ENCODE peak calls at places on chromosomes 1 and 21, in five cellular contexts. One of them, this sample, is unnamed.

GRCh38 chr21:38179504-38179900 is 77.3 kb upstream of the KCNJ15 start:
- DNase-seq in midbrain: no peak
- DNase-seq in fibroblast of mammary gland: peak
- DNase-seq in posterior cingulate gyrus: no peak
- DNase-seq in tibial nerve: no peak
- DNase-seq in this sample: no peak

GRCh38 chr1:227449051-227449450 is 114.3 kb upstream of the ZNF678 start:
- DNase-seq in tibial nerve: no peak
- DNase-seq in midbrain: no peak
- DNase-seq in fibroblast of mammary gland: peak
- DNase-seq in posterior cingulate gyrus: no peak
- DNase-seq in this sample: peak

GRCh38 chr21:43658769-43659135 is 536 bp downstream of the HSF2BP start:
- DNase-seq in tibial nerve: no peak
- DNase-seq in fibroblast of mammary gland: no peak
- DNase-seq in posterior cingulate gyrus: peak
- DNase-seq in midbrain: no peak
- DNase-seq in this sample: no peak

GRCh38 chr1:206575165-206575893 is 36.9 kb downstream of the EIF2D start:
- DNase-seq in midbrain: peak
- DNase-seq in posterior cingulate gyrus: no peak
- DNase-seq in tibial nerve: peak
- DNase-seq in fibroblast of mammary gland: peak
- DNase-seq in this sample: no peak

GRCh38 chr1:23478896-23479790 is 4.8 kb downstream of the ASAP3 start:
- DNase-seq in fibroblast of mammary gland: peak
- DNase-seq in midbrain: peak
- DNase-seq in posterior cingulate gyrus: no peak
- DNase-seq in tibial nerve: peak
- DNase-seq in this sample: no peak

GRCh38 chr1:67793562-67793961 is 39.7 kb downstream of the GNG12 start:
- DNase-seq in midbrain: no peak
- DNase-seq in fibroblast of mammary gland: peak
- DNase-seq in posterior cingulate gyrus: no peak
- DNase-seq in tibial nerve: no peak
- DNase-seq in this sample: no peak

GRCh38 chr21:45381865-45382697 is 22.9 kb upstream of the COL18A1 start:
- DNase-seq in tibial nerve: no peak
- DNase-seq in posterior cingulate gyrus: peak
- DNase-seq in fibroblast of mammary gland: no peak
- DNase-seq in midbrain: no peak
- DNase-seq in this sample: no peak

GRCh38 chr1:225657462-225657989 is 4.6 kb upstream of the ENAH start:
- DNase-seq in tibial nerve: no peak
- DNase-seq in posterior cingulate gyrus: no peak
- DNase-seq in midbrain: no peak
- DNase-seq in fibroblast of mammary gland: peak
- DNase-seq in this sample: no peak

GRCh38 chr1:54885863-54886723 is 902 bp downstream of the DHCR24 start:
- DNase-seq in tibial nerve: peak
- DNase-seq in fibroblast of mammary gland: peak
- DNase-seq in midbrain: no peak
- DNase-seq in posterior cingulate gyrus: no peak
- DNase-seq in this sample: no peak

GRCh38 chr1:7539772-7540175 is 231.3 kb upstream of the VAMP3 start:
- DNase-seq in tibial nerve: no peak
- DNase-seq in posterior cingulate gyrus: peak
- DNase-seq in fibroblast of mammary gland: no peak
- DNase-seq in midbrain: no peak
- DNase-seq in this sample: no peak

GRCh38 chr21:28952686-28953085 is 40.0 kb downstream of the LTN1 start:
- DNase-seq in fibroblast of mammary gland: peak
- DNase-seq in tibial nerve: no peak
- DNase-seq in midbrain: no peak
- DNase-seq in posterior cingulate gyrus: no peak
- DNase-seq in this sample: no peak

GRCh38 chr21:45618287-45618686 is 25.2 kb upstream of the PCBP3 start:
- DNase-seq in posterior cingulate gyrus: no peak
- DNase-seq in midbrain: no peak
- DNase-seq in fibroblast of mammary gland: peak
- DNase-seq in tibial nerve: no peak
- DNase-seq in this sample: no peak

GRCh38 chr1:223652436-223652901 is 13.0 kb downstream of the CAPN8 start:
- DNase-seq in posterior cingulate gyrus: peak
- DNase-seq in tibial nerve: no peak
- DNase-seq in midbrain: peak
- DNase-seq in fibroblast of mammary gland: no peak
- DNase-seq in this sample: no peak

GRCh38 chr1:229905031-229905545 is 161.9 kb upstream of the GALNT2 start:
- DNase-seq in fibroblast of mammary gland: no peak
- DNase-seq in posterior cingulate gyrus: no peak
- DNase-seq in tibial nerve: no peak
- DNase-seq in midbrain: no peak
- DNase-seq in this sample: no peak

GRCh38 chr1:39574646-39575045 is 1.9 kb downstream of the PABPC4 start:
- DNase-seq in fibroblast of mammary gland: peak
- DNase-seq in posterior cingulate gyrus: no peak
- DNase-seq in tibial nerve: no peak
- DNase-seq in midbrain: no peak
- DNase-seq in this sample: no peak

GRCh38 chr1:111234258-111234657 is 6.7 kb downstream of the CHI3L2 start:
- DNase-seq in midbrain: no peak
- DNase-seq in fibroblast of mammary gland: peak
- DNase-seq in tibial nerve: no peak
- DNase-seq in posterior cingulate gyrus: no peak
- DNase-seq in this sample: no peak

GRCh38 chr1:11938722-11939526 is 4.4 kb downstream of the PLOD1 start:
- DNase-seq in fibroblast of mammary gland: no peak
- DNase-seq in midbrain: no peak
- DNase-seq in tibial nerve: peak
- DNase-seq in posterior cingulate gyrus: no peak
- DNase-seq in this sample: no peak

GRCh38 chr1:157377216-157377821 is 175.0 kb downstream of the FCRL5 start:
- DNase-seq in fibroblast of mammary gland: peak
- DNase-seq in tibial nerve: no peak
- DNase-seq in midbrain: peak
- DNase-seq in posterior cingulate gyrus: no peak
- DNase-seq in this sample: no peak

GRCh38 chr1:89739013-89739843 is 81.6 kb upstream of the LRRC8D start:
- DNase-seq in midbrain: no peak
- DNase-seq in tibial nerve: no peak
- DNase-seq in fibroblast of mammary gland: peak
- DNase-seq in posterior cingulate gyrus: peak
- DNase-seq in this sample: peak

GRCh38 chr1:113947388-113948107 is 18.4 kb downstream of the HIPK1 start:
- DNase-seq in posterior cingulate gyrus: no peak
- DNase-seq in fibroblast of mammary gland: no peak
- DNase-seq in midbrain: no peak
- DNase-seq in tibial nerve: no peak
- DNase-seq in this sample: no peak

GRCh38 chr1:116033322-116033721 is 57.0 kb downstream of the SLC22A15 start:
- DNase-seq in posterior cingulate gyrus: no peak
- DNase-seq in midbrain: peak
- DNase-seq in tibial nerve: no peak
- DNase-seq in fibroblast of mammary gland: no peak
- DNase-seq in this sample: no peak

GRCh38 chr1:207993477-207994445 is 82.8 kb upstream of the CD34 start:
- DNase-seq in tibial nerve: no peak
- DNase-seq in midbrain: no peak
- DNase-seq in fibroblast of mammary gland: peak
- DNase-seq in posterior cingulate gyrus: no peak
- DNase-seq in this sample: no peak

GRCh38 chr21:31310750-31311149 is 33.3 kb downstream of the TIAM1 start:
- DNase-seq in fibroblast of mammary gland: peak
- DNase-seq in posterior cingulate gyrus: no peak
- DNase-seq in midbrain: no peak
- DNase-seq in tibial nerve: no peak
- DNase-seq in this sample: no peak

GRCh38 chr1:53715478-53715877 is 23.5 kb downstream of the GLIS1 start:
- DNase-seq in posterior cingulate gyrus: peak
- DNase-seq in tibial nerve: no peak
- DNase-seq in midbrain: no peak
- DNase-seq in fibroblast of mammary gland: peak
- DNase-seq in this sample: peak

GRCh38 chr1:64515427-64515826 is 45.5 kb downstream of the CACHD1 start:
- DNase-seq in fibroblast of mammary gland: peak
- DNase-seq in tibial nerve: peak
- DNase-seq in midbrain: peak
- DNase-seq in posterior cingulate gyrus: no peak
- DNase-seq in this sample: no peak

GRCh38 chr1:239112092-239112491 is 274.3 kb upstream of the CHRM3 start:
- DNase-seq in midbrain: no peak
- DNase-seq in fibroblast of mammary gland: no peak
- DNase-seq in tibial nerve: no peak
- DNase-seq in posterior cingulate gyrus: no peak
- DNase-seq in this sample: no peak

GRCh38 chr1:47465605-47466004 is 27.8 kb downstream of the FOXD2 start:
- DNase-seq in tibial nerve: no peak
- DNase-seq in fibroblast of mammary gland: no peak
- DNase-seq in midbrain: no peak
- DNase-seq in posterior cingulate gyrus: no peak
- DNase-seq in this sample: no peak

GRCh38 chr1:160007577-160008200 is 24.1 kb downstream of the PIGM start:
- DNase-seq in fibroblast of mammary gland: peak
- DNase-seq in posterior cingulate gyrus: no peak
- DNase-seq in midbrain: peak
- DNase-seq in tibial nerve: no peak
- DNase-seq in this sample: peak

GRCh38 chr1:203627819-203628184 is 1.2 kb downstream of the ATP2B4 start:
- DNase-seq in midbrain: peak
- DNase-seq in tibial nerve: peak
- DNase-seq in fibroblast of mammary gland: peak
- DNase-seq in posterior cingulate gyrus: peak
- DNase-seq in this sample: no peak

GRCh38 chr1:180168786-180169640 is 14.3 kb downstream of the QSOX1 start:
- DNase-seq in posterior cingulate gyrus: no peak
- DNase-seq in tibial nerve: no peak
- DNase-seq in fibroblast of mammary gland: peak
- DNase-seq in midbrain: no peak
- DNase-seq in this sample: peak

GRCh38 chr1:5393146-5393545 is 599.1 kb downstream of the NPHP4 start:
- DNase-seq in fibroblast of mammary gland: no peak
- DNase-seq in midbrain: no peak
- DNase-seq in tibial nerve: no peak
- DNase-seq in posterior cingulate gyrus: peak
- DNase-seq in this sample: no peak

This sample was measured in GM10248.